ENCODE peak calls at places on chromosomes 11 and 22, in seven cellular contexts. One of them, this sample, is unnamed.

GRCh38 chr11:133134561-133135173 is 397.6 kb downstream of the OPCML start:
- DNase-seq in HCT116: no peak
- DNase-seq in AG09319: no peak
- DNase-seq in sigmoid colon: peak
- DNase-seq in osteocyte: no peak
- DNase-seq in endothelial cell: peak
- DNase-seq in progenitor cell of endocrine pancreas: peak
- DNase-seq in this sample: no peak

GRCh38 chr22:48084041-48084748 is 1321.7 kb downstream of the TBC1D22A start:
- DNase-seq in HCT116: no peak
- DNase-seq in AG09319: no peak
- DNase-seq in sigmoid colon: peak
- DNase-seq in osteocyte: no peak
- DNase-seq in endothelial cell: no peak
- DNase-seq in progenitor cell of endocrine pancreas: no peak
- DNase-seq in this sample: no peak

GRCh38 chr22:46092011-46092410 is 58.3 kb upstream of the PPARA start:
- DNase-seq in HCT116: no peak
- DNase-seq in AG09319: no peak
- DNase-seq in sigmoid colon: no peak
- DNase-seq in osteocyte: no peak
- DNase-seq in endothelial cell: no peak
- DNase-seq in progenitor cell of endocrine pancreas: no peak
- DNase-seq in this sample: no peak

GRCh38 chr22:46192210-46192993 is 42.1 kb downstream of the PPARA start:
- DNase-seq in HCT116: no peak
- DNase-seq in AG09319: no peak
- DNase-seq in sigmoid colon: no peak
- DNase-seq in osteocyte: no peak
- DNase-seq in endothelial cell: no peak
- DNase-seq in progenitor cell of endocrine pancreas: no peak
- DNase-seq in this sample: no peak

GRCh38 chr22:35687461-35687860 is 30.2 kb upstream of the APOL5 start:
- DNase-seq in HCT116: no peak
- DNase-seq in AG09319: no peak
- DNase-seq in sigmoid colon: no peak
- DNase-seq in osteocyte: no peak
- DNase-seq in endothelial cell: no peak
- DNase-seq in progenitor cell of endocrine pancreas: no peak
- DNase-seq in this sample: no peak

GRCh38 chr11:2166091-2166851 is 5.3 kb upstream of the INS start:
- DNase-seq in HCT116: no peak
- DNase-seq in AG09319: no peak
- DNase-seq in sigmoid colon: no peak
- DNase-seq in osteocyte: no peak
- DNase-seq in endothelial cell: peak
- DNase-seq in progenitor cell of endocrine pancreas: peak
- DNase-seq in this sample: no peak

GRCh38 chr11:61701298-61701993 is 21.3 kb downstream of the DAGLA start:
- DNase-seq in HCT116: peak
- DNase-seq in AG09319: no peak
- DNase-seq in sigmoid colon: no peak
- DNase-seq in osteocyte: no peak
- DNase-seq in endothelial cell: peak
- DNase-seq in progenitor cell of endocrine pancreas: no peak
- DNase-seq in this sample: peak

GRCh38 chr22:37178350-37179125 is 9.5 kb downstream of the C1QTNF6 start:
- DNase-seq in HCT116: no peak
- DNase-seq in AG09319: no peak
- DNase-seq in sigmoid colon: no peak
- DNase-seq in osteocyte: no peak
- DNase-seq in endothelial cell: no peak
- DNase-seq in progenitor cell of endocrine pancreas: no peak
- DNase-seq in this sample: peak

DNA sequence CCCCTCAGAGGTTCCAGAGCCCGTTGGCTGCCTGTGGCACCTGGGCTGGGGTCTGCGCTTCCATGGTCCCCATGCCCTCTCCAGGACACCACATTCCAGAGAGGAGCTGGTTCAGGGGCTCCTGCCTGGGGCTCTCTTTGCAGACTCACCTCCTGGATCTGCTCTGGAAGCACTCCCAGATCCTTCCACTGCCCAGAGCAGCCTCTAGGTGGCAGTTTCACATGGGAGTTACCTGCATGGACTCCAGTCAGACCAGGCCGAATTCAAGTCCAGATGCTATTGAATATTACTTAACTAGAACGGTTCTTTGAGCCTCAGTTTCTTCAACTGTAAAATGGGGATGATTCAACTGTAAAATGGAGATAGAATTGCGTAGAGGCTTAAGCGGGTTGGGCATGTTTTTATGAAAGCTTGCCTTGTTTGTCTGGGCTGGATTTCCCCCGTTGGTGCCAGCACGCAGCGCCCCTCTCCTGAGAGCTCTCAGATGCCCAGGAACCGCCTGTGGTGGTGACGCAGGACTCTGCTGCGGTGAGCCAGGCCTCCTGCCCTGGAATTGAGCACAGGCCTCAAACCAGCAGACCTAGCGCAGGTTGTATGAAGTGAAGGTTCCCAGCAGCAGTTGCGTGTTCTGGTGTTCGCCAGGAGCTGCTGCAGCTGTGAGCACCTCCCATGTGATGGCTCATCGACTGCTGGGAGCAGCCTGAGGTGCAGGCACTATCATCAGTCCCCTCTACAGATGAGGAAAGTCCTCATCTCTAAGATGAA is 44.2 kb downstream of the LMO1 start:
- DNase-seq in HCT116: peak
- DNase-seq in AG09319: peak
- DNase-seq in sigmoid colon: no peak
- DNase-seq in osteocyte: no peak
- DNase-seq in endothelial cell: peak
- DNase-seq in progenitor cell of endocrine pancreas: peak
- DNase-seq in this sample: no peak
- TF ChIP-seq CTCF in HCT116: peak
- TF ChIP-seq CTCF in AG09319: peak
- TF ChIP-seq CTCF in sigmoid colon: no peak
- TF ChIP-seq CTCF in osteocyte: peak
- TF ChIP-seq CTCF in endothelial cell: peak
- TF ChIP-seq CTCF in progenitor cell of endocrine pancreas: peak
- TF ChIP-seq CTCF in this sample: peak

GRCh38 chr11:131392528-131393255 is 22.3 kb downstream of the NTM start:
- DNase-seq in HCT116: no peak
- DNase-seq in AG09319: no peak
- DNase-seq in sigmoid colon: no peak
- DNase-seq in osteocyte: no peak
- DNase-seq in endothelial cell: peak
- DNase-seq in progenitor cell of endocrine pancreas: no peak
- DNase-seq in this sample: no peak
- TF ChIP-seq CTCF in HCT116: no peak
- TF ChIP-seq CTCF in AG09319: no peak
- TF ChIP-seq CTCF in sigmoid colon: no peak
- TF ChIP-seq CTCF in osteocyte: no peak
- TF ChIP-seq CTCF in endothelial cell: no peak
- TF ChIP-seq CTCF in progenitor cell of endocrine pancreas: no peak
- TF ChIP-seq CTCF in this sample: no peak

GRCh38 chr11:33742249-33742851 is 6.1 kb upstream of the CD59 start:
- DNase-seq in HCT116: no peak
- DNase-seq in AG09319: no peak
- DNase-seq in sigmoid colon: no peak
- DNase-seq in osteocyte: no peak
- DNase-seq in endothelial cell: no peak
- DNase-seq in progenitor cell of endocrine pancreas: no peak
- DNase-seq in this sample: no peak
- TF ChIP-seq CTCF in HCT116: peak
- TF ChIP-seq CTCF in AG09319: peak
- TF ChIP-seq CTCF in sigmoid colon: no peak
- TF ChIP-seq CTCF in osteocyte: peak
- TF ChIP-seq CTCF in endothelial cell: peak
- TF ChIP-seq CTCF in progenitor cell of endocrine pancreas: peak
- TF ChIP-seq CTCF in this sample: peak

DNA sequence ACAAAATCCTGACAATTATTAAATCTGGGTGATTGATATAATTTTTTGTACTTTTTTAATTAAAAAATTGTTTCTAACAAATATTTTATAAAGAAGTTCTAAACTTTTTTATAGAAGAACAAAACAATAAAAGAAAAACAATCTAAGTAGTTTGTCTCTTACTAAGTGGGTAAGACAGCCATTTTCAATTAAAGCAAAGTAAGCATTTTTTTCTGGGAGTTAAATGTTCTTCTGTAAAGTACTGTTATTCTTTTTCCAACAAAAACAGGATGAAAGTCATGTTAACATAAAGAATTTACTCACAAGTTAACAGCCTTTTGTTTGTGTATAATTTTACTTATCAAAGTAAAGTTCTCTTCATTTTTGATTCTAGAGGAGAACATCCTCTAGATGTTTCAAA is 1029.9 kb downstream of the JRKL start:
- DNase-seq in HCT116: no peak
- DNase-seq in AG09319: no peak
- DNase-seq in sigmoid colon: no peak
- DNase-seq in osteocyte: no peak
- DNase-seq in endothelial cell: no peak
- DNase-seq in progenitor cell of endocrine pancreas: no peak
- DNase-seq in this sample: no peak
- TF ChIP-seq CTCF in HCT116: no peak
- TF ChIP-seq CTCF in AG09319: no peak
- TF ChIP-seq CTCF in sigmoid colon: no peak
- TF ChIP-seq CTCF in osteocyte: no peak
- TF ChIP-seq CTCF in endothelial cell: no peak
- TF ChIP-seq CTCF in progenitor cell of endocrine pancreas: no peak
- TF ChIP-seq CTCF in this sample: no peak

GRCh38 chr11:121535122-121535796 is 82.5 kb upstream of the SORL1-AS1 start:
- DNase-seq in HCT116: no peak
- DNase-seq in AG09319: no peak
- DNase-seq in sigmoid colon: no peak
- DNase-seq in osteocyte: peak
- DNase-seq in endothelial cell: no peak
- DNase-seq in progenitor cell of endocrine pancreas: no peak
- DNase-seq in this sample: no peak

GRCh38 chr11:121536116-121536515 is 83.3 kb upstream of the SORL1-AS1 start:
- DNase-seq in HCT116: no peak
- DNase-seq in AG09319: no peak
- DNase-seq in sigmoid colon: no peak
- DNase-seq in osteocyte: peak
- DNase-seq in endothelial cell: no peak
- DNase-seq in progenitor cell of endocrine pancreas: no peak
- DNase-seq in this sample: no peak

GRCh38 chr11:121538054-121538453 is 85.3 kb upstream of the SORL1-AS1 start:
- DNase-seq in HCT116: no peak
- DNase-seq in AG09319: no peak
- DNase-seq in sigmoid colon: no peak
- DNase-seq in osteocyte: no peak
- DNase-seq in endothelial cell: no peak
- DNase-seq in progenitor cell of endocrine pancreas: no peak
- DNase-seq in this sample: no peak

GRCh38 chr11:121533556-121534050 is 80.8 kb upstream of the SORL1-AS1 start:
- DNase-seq in HCT116: no peak
- DNase-seq in AG09319: no peak
- DNase-seq in sigmoid colon: no peak
- DNase-seq in osteocyte: peak
- DNase-seq in endothelial cell: no peak
- DNase-seq in progenitor cell of endocrine pancreas: no peak
- DNase-seq in this sample: no peak

GRCh38 chr11:121534131-121535093 is 81.6 kb upstream of the SORL1-AS1 start:
- DNase-seq in HCT116: no peak
- DNase-seq in AG09319: peak
- DNase-seq in sigmoid colon: no peak
- DNase-seq in osteocyte: peak
- DNase-seq in endothelial cell: no peak
- DNase-seq in progenitor cell of endocrine pancreas: no peak
- DNase-seq in this sample: no peak
- TF ChIP-seq CTCF in HCT116: no peak
- TF ChIP-seq CTCF in AG09319: peak
- TF ChIP-seq CTCF in sigmoid colon: no peak
- TF ChIP-seq CTCF in osteocyte: peak
- TF ChIP-seq CTCF in endothelial cell: no peak
- TF ChIP-seq CTCF in progenitor cell of endocrine pancreas: no peak
- TF ChIP-seq CTCF in this sample: no peak

DNA sequence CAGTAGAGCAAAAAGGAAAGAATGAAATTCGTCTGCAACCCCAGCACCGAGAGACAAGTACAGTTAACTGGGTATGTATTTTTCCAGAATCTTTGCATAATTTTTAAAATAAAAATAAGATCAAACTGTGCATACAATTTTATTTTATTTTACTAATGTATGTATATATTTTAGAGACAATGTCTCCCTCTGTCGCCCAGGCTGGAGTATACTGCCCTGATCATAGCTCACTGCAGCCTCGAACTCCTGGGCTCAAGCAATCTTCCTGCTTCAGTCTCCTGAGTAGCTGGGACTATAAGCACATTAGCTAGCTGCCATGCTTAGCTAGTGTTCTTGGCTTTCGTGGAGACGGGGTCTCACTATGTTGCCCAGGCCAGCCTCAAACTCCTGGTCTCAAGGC is 18.8 kb upstream of the DRD2 start:
- DNase-seq in HCT116: no peak
- DNase-seq in AG09319: no peak
- DNase-seq in sigmoid colon: no peak
- DNase-seq in osteocyte: no peak
- DNase-seq in endothelial cell: no peak
- DNase-seq in progenitor cell of endocrine pancreas: no peak
- DNase-seq in this sample: no peak
- TF ChIP-seq CTCF in HCT116: no peak
- TF ChIP-seq CTCF in AG09319: no peak
- TF ChIP-seq CTCF in sigmoid colon: no peak
- TF ChIP-seq CTCF in osteocyte: no peak
- TF ChIP-seq CTCF in endothelial cell: no peak
- TF ChIP-seq CTCF in progenitor cell of endocrine pancreas: no peak
- TF ChIP-seq CTCF in this sample: no peak

DNA sequence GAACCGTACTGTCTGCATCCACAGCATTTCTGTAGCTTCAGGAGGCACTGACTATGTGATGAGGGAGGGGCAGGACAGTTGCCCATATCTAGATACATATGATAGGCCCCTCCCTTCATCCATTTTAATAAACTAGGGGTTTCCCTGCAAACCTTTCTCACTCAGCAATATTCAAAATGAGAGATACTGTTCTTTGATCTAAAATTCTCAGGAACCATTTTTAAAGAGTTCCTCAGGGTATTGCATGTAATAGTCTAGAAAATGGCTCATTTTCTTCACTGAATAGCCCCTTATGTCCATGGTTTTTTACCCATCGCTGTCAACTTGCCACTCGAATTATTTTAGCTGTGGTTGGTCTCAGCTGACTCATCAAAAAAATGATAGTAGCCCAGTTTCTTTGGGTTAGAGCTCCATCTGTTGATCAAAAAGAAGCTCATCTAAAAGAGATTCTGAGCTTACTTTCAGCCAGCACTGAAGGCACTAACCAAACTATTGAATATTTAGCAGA is 37.0 kb upstream of the DNAJB7 start:
- DNase-seq in HCT116: peak
- DNase-seq in AG09319: peak
- DNase-seq in sigmoid colon: no peak
- DNase-seq in osteocyte: no peak
- DNase-seq in endothelial cell: no peak
- DNase-seq in progenitor cell of endocrine pancreas: no peak
- DNase-seq in this sample: no peak
- TF ChIP-seq CTCF in HCT116: peak
- TF ChIP-seq CTCF in AG09319: peak
- TF ChIP-seq CTCF in sigmoid colon: no peak
- TF ChIP-seq CTCF in osteocyte: peak
- TF ChIP-seq CTCF in endothelial cell: no peak
- TF ChIP-seq CTCF in progenitor cell of endocrine pancreas: peak
- TF ChIP-seq CTCF in this sample: peak

This sample was measured in CD14-positive monocyte.